ENCODE peak calls at places on chromosome 18, in five cellular contexts. K, B, W, Y and H are unnamed samples.
A peak's percentile ranks its signal among the peaks of the same experiment; 100 is the strongest.

GRCh38 chr18:61612517-61612916 is 279.3 kb downstream of the CDH20 start:
- DNase-seq in W (no peak), K (no peak), B (no peak), Y (no peak), H (no peak)

GRCh38 chr18:44679912-44680270 is 797 bp upstream of the SETBP1 start:
- DNase-seq in B (peak; percentile 63), Y (peak; percentile 82), W (peak; percentile 31), K (peak; percentile 47), H (peak; percentile 57)

GRCh38 chr18:27899893-27900292 is 277.0 kb downstream of the CDH2 start:
- DNase-seq in W (no peak), Y (no peak), K (no peak), B (no peak), H (no peak)

GRCh38 chr18:36191286-36191685 is 4.0 kb downstream of the MOCOS start:
- DNase-seq in B (no peak), W (no peak), Y (no peak), K (no peak), H (no peak)

GRCh38 chr18:9719421-9719981 is 11.4 kb downstream of the RAB31 start:
- DNase-seq in W (peak; percentile 85), Y (no peak), B (peak; percentile 91), K (no peak), H (no peak)

GRCh38 chr18:50619833-50620232 is 59.9 kb downstream of the MAPK4 start:
- DNase-seq in K (no peak), Y (no peak), W (no peak), B (no peak), H (peak; percentile 59)

GRCh38 chr18:26225022-26225693 is 1.1 kb upstream of the TAF4B start:
- DNase-seq in K (no peak), B (no peak), Y (no peak), W (no peak), H (no peak)

GRCh38 chr18:21162786-21163185 is 51.2 kb upstream of the ROCK1 start:
- DNase-seq in K (no peak), B (no peak), Y (no peak), W (no peak), H (no peak)

GRCh38 chr18:58887613-58887963 is 22.9 kb downstream of the ZNF532 start:
- DNase-seq in K (no peak), Y (no peak), B (peak; percentile 74), W (no peak), H (peak; percentile 78)

GRCh38 chr18:26547302-26548143 is 830 bp downstream of the KCTD1 start:
- DNase-seq in K (peak; percentile 77), B (peak; percentile 80), W (peak; percentile 84), Y (peak; percentile 90), H (peak; percentile 85)

GRCh38 chr18:51151568-51152511 is 45.6 kb downstream of the MEX3C start:
- DNase-seq in W (no peak), B (no peak), K (no peak), Y (no peak), H (no peak)

GRCh38 chr18:77017355-77017754 is 115.2 kb downstream of the MBP start:
- DNase-seq in K (no peak), W (no peak), Y (no peak), B (no peak), H (no peak)